ENCODE peak calls at places on chromosome 5, in seven cellular contexts. W is OCI-LY7, M is epithelial cell of esophagus, I is Caco-2, S is neural crest cell, U is GM20000, K is adrenal gland. X is an unnamed sample.

GRCh38 chr5:157312492-157312891 is 46.6 kb downstream of the CYFIP2 start:
- DNase-seq in M (peak), S (peak), I (peak), W (peak), K (peak), U (peak), X (peak)

GRCh38 chr5:38607396-38607795 is 51.0 kb upstream of the LIFR start:
- DNase-seq in I (peak), U (no peak), S (no peak), K (peak), W (no peak), M (no peak), X (no peak)

GRCh38 chr5:28779161-28779754 is 1740.9 kb upstream of the CDH9 start:
- DNase-seq in S (no peak), K (no peak), W (no peak), I (no peak), M (peak), U (no peak), X (no peak)

GRCh38 chr5:169064093-169064492 is 236.8 kb downstream of the SLIT3 start:
- DNase-seq in U (no peak), S (no peak), W (no peak), K (peak), M (no peak), I (no peak), X (no peak)

GRCh38 chr5:165321912-165322311 is 1816.5 kb downstream of the MAT2B start:
- DNase-seq in U (no peak), S (no peak), M (peak), K (no peak), I (no peak), W (no peak), X (no peak)

GRCh38 chr5:116492016-116492623 is 82.5 kb downstream of the SEMA6A start:
- DNase-seq in S (no peak), I (no peak), M (peak), K (no peak), W (peak), U (no peak), X (no peak)

GRCh38 chr5:1519631-1520141 is 4.1 kb downstream of the LPCAT1 start:
- DNase-seq in S (no peak), U (no peak), W (no peak), K (peak), M (no peak), I (no peak), X (no peak)

GRCh38 chr5:24381861-24382460 is 262.8 kb downstream of the CDH10 start:
- DNase-seq in I (no peak), M (peak), U (no peak), W (peak), K (no peak), S (no peak), X (no peak)

GRCh38 chr5:94746731-94747124 is 128.3 kb downstream of the SLF1 start:
- DNase-seq in S (no peak), W (peak), U (peak), K (no peak), I (no peak), M (no peak), X (no peak)

GRCh38 chr5:71872465-71872864 is 153.4 kb downstream of the CARTPT start:
- DNase-seq in U (no peak), I (no peak), S (no peak), W (no peak), M (peak), K (no peak), X (no peak)

GRCh38 chr5:16902846-16903245 is 33.2 kb downstream of the MYO10 start:
- DNase-seq in S (no peak), M (peak), K (no peak), U (no peak), W (no peak), I (no peak), X (no peak)

GRCh38 chr5:79172269-79172668 is 60.7 kb downstream of the BHMT start:
- DNase-seq in K (no peak), I (no peak), W (no peak), U (no peak), S (no peak), M (no peak), X (no peak)

GRCh38 chr5:137442660-137443059 is 56.5 kb downstream of the SPOCK1 start:
- DNase-seq in K (no peak), S (no peak), W (no peak), I (no peak), M (no peak), U (no peak), X (no peak)

GRCh38 chr5:55608595-55608994 is 73.8 kb upstream of the PLPP1 start:
- DNase-seq in I (no peak), K (no peak), S (no peak), W (no peak), U (no peak), M (no peak), X (no peak)

GRCh38 chr5:33049845-33050244 is 338.7 kb downstream of the NPR3 start:
- DNase-seq in S (no peak), I (no peak), U (no peak), K (peak), M (peak), W (no peak), X (no peak)
- TF ChIP-seq CTCF in S (no peak), I (no peak), U (no peak), K (no peak), M (no peak), W (no peak), X (no peak)

DNA sequence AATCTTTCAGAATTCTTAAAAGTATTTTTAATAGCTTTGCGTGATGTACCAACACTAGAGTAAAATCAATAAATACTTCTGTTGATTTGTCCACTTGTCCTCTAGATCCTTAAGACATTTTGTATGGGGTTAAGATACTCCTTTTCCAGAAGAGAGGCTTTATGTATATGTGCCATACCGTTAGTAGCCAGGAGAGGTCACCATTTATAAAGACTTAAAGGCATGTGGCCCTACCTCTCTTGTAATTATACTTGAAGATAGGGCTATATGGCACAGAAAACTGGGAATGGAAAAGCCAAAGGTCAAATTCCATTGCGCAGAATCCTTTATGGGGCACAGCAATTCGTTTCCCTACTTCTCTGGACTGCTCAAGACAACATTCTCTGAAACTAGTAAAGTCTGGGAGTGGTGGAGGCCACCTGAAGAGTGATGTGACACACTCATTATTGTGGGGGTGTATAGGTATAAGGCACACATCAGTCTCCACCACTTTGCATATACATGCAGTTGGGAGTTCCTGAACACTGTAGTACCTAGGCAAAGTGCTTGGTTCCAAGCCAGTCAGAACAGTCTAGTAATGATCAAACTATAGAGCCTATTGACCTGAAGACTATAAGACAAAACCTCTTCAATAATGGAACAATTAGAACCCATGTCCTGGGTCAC is 140.1 kb upstream of the FBXL17 start:
- DNase-seq in K (peak), M (peak), W (peak), I (peak), U (peak), S (peak), X (peak)
- TF ChIP-seq CTCF in K (peak), M (peak), W (peak), I (peak), U (peak), S (peak), X (peak)

GRCh38 chr5:180525363-180525762 is 31.2 kb downstream of the CNOT6 start:
- DNase-seq in S (no peak), W (no peak), K (no peak), I (no peak), M (no peak), U (no peak), X (no peak)
- TF ChIP-seq CTCF in S (peak), W (no peak), K (no peak), I (no peak), M (no peak), U (no peak), X (no peak)

GRCh38 chr5:61931236-61931635 is 374.8 kb upstream of the KIF2A start:
- DNase-seq in U (no peak), K (no peak), W (no peak), I (no peak), M (peak), S (no peak), X (no peak)

GRCh38 chr5:61933787-61934626 is 372.0 kb upstream of the KIF2A start:
- DNase-seq in K (peak), U (peak), S (peak), M (peak), I (peak), W (peak), X (peak)
- TF ChIP-seq CTCF in K (peak), U (peak), S (peak), M (peak), I (peak), W (peak), X (peak)

DNA sequence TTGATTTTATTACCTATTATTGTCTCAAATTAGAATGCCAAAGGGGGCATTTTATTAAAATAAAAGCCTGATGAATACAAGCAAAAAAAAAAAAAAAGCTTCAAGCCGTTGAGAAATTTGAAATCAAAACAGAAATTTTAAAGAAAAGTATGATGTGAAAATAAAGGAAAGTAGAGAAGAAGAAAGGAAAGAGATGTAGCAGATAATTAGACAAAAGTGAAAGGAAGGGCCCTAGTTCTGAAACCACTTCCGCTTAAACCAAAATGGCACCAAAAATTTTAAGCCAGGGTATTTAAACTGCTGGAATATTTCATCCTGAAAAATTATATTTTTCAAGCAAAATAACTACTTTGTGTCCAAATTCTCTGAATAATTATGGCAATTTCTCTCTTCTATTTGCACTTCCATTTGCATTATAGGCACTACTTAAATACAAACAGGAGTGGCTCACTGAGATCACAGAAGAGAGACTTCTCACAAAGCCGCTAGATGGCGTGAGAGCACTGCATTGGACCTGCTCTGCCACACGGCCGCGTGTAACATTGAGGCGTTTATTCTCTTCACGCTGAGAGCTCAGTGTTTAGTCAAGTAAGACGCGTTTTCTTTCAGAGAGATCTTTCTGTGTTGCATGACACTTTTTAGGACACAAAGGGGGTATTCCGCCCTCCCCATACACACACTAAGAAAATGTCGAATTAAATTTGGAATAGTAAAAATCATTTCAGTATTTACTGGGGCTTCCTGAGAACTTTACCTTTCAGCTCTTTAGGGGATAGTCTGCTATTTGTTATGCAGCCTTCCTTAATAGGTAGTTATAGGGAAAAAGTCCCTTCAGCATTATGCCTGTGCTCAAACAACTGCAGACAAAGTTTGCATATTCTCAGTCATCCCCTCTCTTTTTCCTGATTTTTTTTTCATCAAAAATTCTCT is 368.4 kb upstream of the CCNH start:
- DNase-seq in U (peak), K (peak), M (peak), W (peak), I (peak), S (peak), X (peak)
- TF ChIP-seq CTCF in U (peak), K (peak), M (peak), W (peak), I (peak), S (peak), X (peak)

GRCh38 chr5:52947851-52948250 is 41.3 kb upstream of the ITGA2 start:
- DNase-seq in I (no peak), S (no peak), U (no peak), K (no peak), W (no peak), M (no peak), X (no peak)

GRCh38 chr5:52945040-52945439 is 44.1 kb upstream of the ITGA2 start:
- DNase-seq in M (no peak), W (no peak), U (no peak), S (no peak), K (no peak), I (no peak), X (no peak)

GRCh38 chr5:52943808-52944207 is 45.3 kb upstream of the ITGA2 start:
- DNase-seq in S (no peak), W (no peak), I (no peak), M (no peak), K (no peak), U (no peak), X (no peak)

GRCh38 chr5:52947208-52947607 is 41.9 kb upstream of the ITGA2 start:
- DNase-seq in I (no peak), K (no peak), U (no peak), M (no peak), S (no peak), W (no peak), X (no peak)

DNA sequence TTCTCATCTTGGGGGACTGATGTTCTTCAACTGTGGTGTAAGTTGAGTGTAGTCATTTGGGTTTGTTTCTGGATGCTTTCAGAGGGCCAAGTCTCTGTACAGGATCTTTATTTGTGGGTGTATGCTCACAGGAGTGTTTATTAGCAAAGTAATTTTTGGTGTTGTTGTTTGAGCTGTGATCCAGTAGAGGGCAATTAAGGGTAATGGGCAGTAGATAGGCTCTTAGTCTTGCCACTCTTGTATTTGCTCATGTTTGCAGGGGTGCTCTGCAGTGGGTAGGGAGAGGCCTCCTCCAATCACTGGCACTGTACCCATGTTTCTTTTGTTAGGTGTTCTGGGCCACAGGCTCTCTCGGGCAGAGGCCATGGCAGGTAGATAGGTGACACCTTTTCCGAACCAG is 45.9 kb upstream of the ITGA2 start:
- DNase-seq in U (no peak), K (no peak), M (peak), W (peak), S (no peak), I (no peak), X (no peak)
- TF ChIP-seq CTCF in U (no peak), K (no peak), M (peak), W (peak), S (no peak), I (no peak), X (peak)

DNA sequence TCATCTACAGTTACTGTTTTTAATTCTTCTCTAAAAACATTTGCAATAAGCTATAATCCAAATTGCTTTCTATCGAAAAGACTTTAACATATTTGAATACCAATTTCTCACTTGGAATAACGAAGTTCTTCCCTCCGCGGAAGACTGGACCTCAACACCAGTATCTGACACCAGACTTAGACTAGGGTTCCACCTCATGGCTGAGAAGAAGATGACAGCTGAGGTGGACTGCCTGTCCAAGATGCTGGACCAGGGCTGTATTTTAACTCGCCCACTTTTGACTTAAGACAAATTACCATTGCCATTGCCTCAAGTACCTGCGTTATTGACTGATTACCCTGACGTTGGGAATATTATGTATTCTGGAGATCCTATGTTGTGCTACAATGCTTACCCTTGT is 34.1 kb downstream of the ZMAT2 start:
- DNase-seq in K (no peak), M (peak), I (peak), U (no peak), W (no peak), S (no peak), X (no peak)
- TF ChIP-seq CTCF in K (peak), M (peak), I (peak), U (no peak), W (peak), S (peak), X (no peak)

GRCh38 chr5:174553556-174553955 is 170.8 kb upstream of the MSX2 start:
- DNase-seq in W (no peak), M (no peak), I (no peak), K (peak), U (no peak), S (no peak), X (no peak)

GRCh38 chr5:174555726-174556125 is 168.7 kb upstream of the MSX2 start:
- DNase-seq in M (no peak), K (no peak), S (no peak), W (no peak), I (no peak), U (no peak), X (no peak)

GRCh38 chr5:174550026-174550425 is 174.4 kb upstream of the MSX2 start:
- DNase-seq in S (no peak), W (no peak), U (no peak), K (no peak), I (no peak), M (no peak), X (no peak)

GRCh38 chr5:174549254-174549653 is 175.1 kb upstream of the MSX2 start:
- DNase-seq in M (no peak), S (no peak), U (no peak), W (no peak), I (no peak), K (peak), X (no peak)

DNA sequence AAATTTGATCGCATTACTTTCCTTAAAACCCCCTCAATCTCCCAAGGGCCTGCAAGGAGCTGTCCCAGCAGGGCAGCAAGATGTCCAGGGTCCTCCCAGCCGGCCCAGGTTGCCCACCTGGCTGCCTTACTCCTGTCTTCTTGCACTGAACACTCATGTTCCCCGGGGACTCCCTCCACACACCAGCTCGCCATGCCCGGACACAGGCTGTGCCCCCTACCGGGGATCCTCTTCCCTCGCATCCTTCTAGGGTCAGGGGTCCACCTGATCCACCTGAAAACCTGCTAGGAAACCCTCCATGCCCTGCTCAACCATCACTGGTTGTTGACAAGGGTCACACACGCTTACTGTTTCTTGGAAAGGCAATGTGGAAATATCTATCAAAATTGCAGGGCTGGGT is 172.0 kb upstream of the MSX2 start:
- DNase-seq in I (no peak), M (no peak), U (no peak), S (no peak), W (no peak), K (no peak), X (no peak)
- TF ChIP-seq CTCF in I (no peak), M (no peak), U (no peak), S (no peak), W (no peak), K (no peak), X (no peak)

GRCh38 chr5:112693301-112693700 is 44.4 kb upstream of the APC start:
- DNase-seq in K (no peak), I (no peak), U (no peak), M (no peak), W (no peak), S (no peak), X (no peak)

GRCh38 chr5:112690605-112691340 is 46.9 kb upstream of the APC start:
- DNase-seq in K (no peak), M (no peak), S (no peak), W (no peak), U (no peak), I (no peak), X (no peak)

GRCh38 chr5:112691341-112691685 is 46.4 kb upstream of the APC start:
- DNase-seq in U (no peak), M (no peak), I (no peak), S (no peak), K (no peak), W (no peak), X (no peak)

GRCh38 chr5:112692472-112692871 is 45.2 kb upstream of the APC start:
- DNase-seq in I (no peak), S (no peak), K (no peak), M (no peak), W (no peak), U (no peak), X (no peak)

DNA sequence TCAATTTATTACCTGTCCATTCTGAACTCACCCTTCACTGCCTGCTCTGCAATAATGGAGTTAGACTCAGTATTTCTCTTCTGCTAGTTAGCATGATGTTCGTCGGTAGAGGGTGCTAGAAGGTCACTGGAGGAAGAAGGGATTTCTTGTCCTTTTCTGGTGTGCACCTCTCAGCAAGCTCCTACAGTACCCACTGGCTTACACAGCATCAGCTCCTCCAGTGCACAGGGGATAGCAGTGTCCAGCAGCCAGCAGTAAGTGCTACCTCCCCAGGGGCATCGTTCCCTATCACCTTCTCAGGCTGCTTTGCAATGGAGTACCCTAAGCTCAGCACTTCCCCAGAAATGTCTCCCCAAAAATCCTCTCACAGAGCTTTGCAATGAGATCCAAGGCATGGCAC is 45.9 kb upstream of the APC start:
- DNase-seq in W (peak), M (peak), K (no peak), I (peak), U (no peak), S (no peak), X (peak)
- TF ChIP-seq CTCF in W (peak), M (peak), K (no peak), I (peak), U (no peak), S (peak), X (peak)

GRCh38 chr5:65791721-65792698 is 70.0 kb downstream of the NLN start:
- DNase-seq in K (no peak), I (no peak), U (no peak), M (no peak), W (no peak), S (no peak), X (no peak)
- TF ChIP-seq CTCF in K (no peak), I (no peak), U (no peak), M (no peak), W (no peak), S (no peak), X (no peak)

X was measured in GM13977.